ENCODE peak calls at places on chromosomes 5 and 9, in seven cellular contexts. P, M, B, H, D, J and W are unnamed samples.

GRCh38 chr5:14739538-14739937 is 75.0 kb downstream of the OTULIN start:
- DNase-seq in P (no peak), M (no peak), B (no peak), H (no peak), D (no peak), J (peak), W (peak)

GRCh38 chr5:126233256-126233655 is 190.0 kb upstream of the GRAMD2B start:
- DNase-seq in P (no peak), M (no peak), B (no peak), H (no peak), D (no peak), J (no peak), W (no peak)

GRCh38 chr5:137392261-137392660 is 106.9 kb downstream of the SPOCK1 start:
- DNase-seq in P (no peak), M (no peak), B (no peak), H (no peak), D (no peak), J (no peak), W (no peak)

GRCh38 chr5:132815454-132815853 is 2.4 kb downstream of the SOWAHA start:
- DNase-seq in P (no peak), M (no peak), B (no peak), H (no peak), D (no peak), J (no peak), W (no peak)

GRCh38 chr5:142421625-142422397 is 97.0 kb upstream of the SPRY4 start:
- DNase-seq in P (no peak), M (no peak), B (no peak), H (no peak), D (no peak), J (no peak), W (no peak)

GRCh38 chr5:135745897-135746500 is 88.5 kb upstream of the SLC25A48 start:
- DNase-seq in P (no peak), M (peak), B (no peak), H (no peak), D (no peak), J (no peak), W (no peak)

GRCh38 chr5:160747963-160748362 is 104.0 kb downstream of the ATP10B start:
- DNase-seq in P (no peak), M (no peak), B (no peak), H (no peak), D (no peak), J (no peak), W (no peak)

GRCh38 chr9:120692901-120693573 is 21.2 kb downstream of the MEGF9 start:
- DNase-seq in P (no peak), M (no peak), B (no peak), H (no peak), D (peak), J (no peak), W (peak)

GRCh38 chr9:84969084-84969483 is 299.6 kb downstream of the NTRK2 start:
- DNase-seq in P (no peak), M (no peak), B (no peak), H (no peak), D (no peak), J (no peak), W (no peak)

GRCh38 chr5:110880413-110880812 is 141.6 kb downstream of the SLC25A46 start:
- DNase-seq in P (peak), M (no peak), B (peak), H (no peak), D (no peak), J (peak), W (peak)

GRCh38 chr9:123662057-123662776 is 267.7 kb downstream of the DENND1A start:
- DNase-seq in P (no peak), M (no peak), B (no peak), H (no peak), D (no peak), J (no peak), W (no peak)

GRCh38 chr9:120366646-120367019 is 213.3 kb downstream of the CDK5RAP2 start:
- DNase-seq in P (peak), M (no peak), B (peak), H (no peak), D (peak), J (peak), W (peak)

GRCh38 chr5:143921525-143922311 is 109.8 kb downstream of the HMHB1 start:
- DNase-seq in P (no peak), M (no peak), B (no peak), H (no peak), D (peak), J (peak), W (peak)

GRCh38 chr9:122113574-122113973 is 20.5 kb upstream of the TTLL11 start:
- DNase-seq in P (no peak), M (no peak), B (no peak), H (no peak), D (no peak), J (no peak), W (no peak)

GRCh38 chr5:15420201-15420600 is 79.8 kb upstream of the FBXL7 start:
- DNase-seq in P (no peak), M (no peak), B (no peak), H (peak), D (no peak), J (no peak), W (no peak)

GRCh38 chr9:14342746-14343145 is 28.8 kb upstream of the NFIB start:
- DNase-seq in P (no peak), M (no peak), B (no peak), H (no peak), D (no peak), J (no peak), W (no peak)

GRCh38 chr5:160460377-160461049 is 38.9 kb downstream of the PTTG1 start:
- DNase-seq in P (no peak), M (no peak), B (no peak), H (no peak), D (no peak), J (no peak), W (no peak)

DNA sequence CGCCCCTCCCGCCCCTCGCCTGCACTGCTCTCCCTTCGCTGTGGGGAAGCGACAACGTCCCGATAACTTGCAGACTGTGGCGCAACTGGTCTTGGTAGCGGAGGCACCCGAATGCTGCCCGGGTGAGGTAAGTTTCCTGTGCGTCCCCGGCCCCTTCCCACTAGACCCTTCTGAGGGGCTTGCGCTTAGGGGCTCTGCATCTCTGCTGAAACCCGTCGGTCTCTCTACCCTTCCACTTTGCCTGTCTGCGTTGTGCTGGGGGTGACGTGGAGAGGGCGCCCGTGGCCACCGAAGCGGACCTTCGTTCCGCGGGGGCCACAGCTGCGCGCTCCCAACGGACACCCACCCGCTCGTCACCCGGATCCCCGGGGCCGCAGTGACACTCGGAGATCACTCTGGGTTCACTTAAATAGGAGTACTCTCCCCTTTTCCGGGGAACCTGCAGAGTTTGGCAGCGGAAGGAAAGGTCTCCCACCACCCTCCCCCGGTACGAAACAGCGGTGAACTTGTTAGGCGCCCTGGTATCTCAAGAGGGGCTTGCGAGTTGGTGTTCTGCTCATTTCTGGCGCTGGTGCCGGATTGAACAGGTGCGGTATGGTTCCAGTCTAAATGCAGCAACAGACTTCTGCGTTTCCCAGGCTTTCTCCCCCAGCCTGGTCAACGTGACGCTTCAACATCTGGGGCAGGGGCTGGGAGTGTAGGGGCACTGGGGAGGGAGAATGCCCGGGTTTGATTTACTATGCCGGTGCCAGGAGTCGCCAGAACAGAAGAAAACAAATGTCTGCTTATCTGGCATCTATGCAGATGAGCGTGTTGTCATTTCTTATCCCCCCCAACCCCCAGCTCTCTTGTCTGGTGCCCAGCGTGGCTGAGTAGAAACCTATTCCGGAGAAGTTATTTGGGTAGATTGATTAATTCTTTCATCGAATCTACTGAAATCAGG is 867 bp downstream of the PIP5K1B start:
- DNase-seq in P (no peak), M (peak), B (no peak), H (peak), D (no peak), J (no peak), W (no peak)
- TF ChIP-seq CTCF in P (no peak), M (no peak), B (no peak), H (peak), D (no peak), J (no peak), W (no peak)

GRCh38 chr5:55855509-55855908 is 4.4 kb downstream of the IL31RA start:
- DNase-seq in P (no peak), M (no peak), B (no peak), H (no peak), D (no peak), J (no peak), W (no peak)
- TF ChIP-seq CTCF in P (no peak), M (no peak), B (no peak), H (no peak), D (no peak), J (peak), W (no peak)

DNA sequence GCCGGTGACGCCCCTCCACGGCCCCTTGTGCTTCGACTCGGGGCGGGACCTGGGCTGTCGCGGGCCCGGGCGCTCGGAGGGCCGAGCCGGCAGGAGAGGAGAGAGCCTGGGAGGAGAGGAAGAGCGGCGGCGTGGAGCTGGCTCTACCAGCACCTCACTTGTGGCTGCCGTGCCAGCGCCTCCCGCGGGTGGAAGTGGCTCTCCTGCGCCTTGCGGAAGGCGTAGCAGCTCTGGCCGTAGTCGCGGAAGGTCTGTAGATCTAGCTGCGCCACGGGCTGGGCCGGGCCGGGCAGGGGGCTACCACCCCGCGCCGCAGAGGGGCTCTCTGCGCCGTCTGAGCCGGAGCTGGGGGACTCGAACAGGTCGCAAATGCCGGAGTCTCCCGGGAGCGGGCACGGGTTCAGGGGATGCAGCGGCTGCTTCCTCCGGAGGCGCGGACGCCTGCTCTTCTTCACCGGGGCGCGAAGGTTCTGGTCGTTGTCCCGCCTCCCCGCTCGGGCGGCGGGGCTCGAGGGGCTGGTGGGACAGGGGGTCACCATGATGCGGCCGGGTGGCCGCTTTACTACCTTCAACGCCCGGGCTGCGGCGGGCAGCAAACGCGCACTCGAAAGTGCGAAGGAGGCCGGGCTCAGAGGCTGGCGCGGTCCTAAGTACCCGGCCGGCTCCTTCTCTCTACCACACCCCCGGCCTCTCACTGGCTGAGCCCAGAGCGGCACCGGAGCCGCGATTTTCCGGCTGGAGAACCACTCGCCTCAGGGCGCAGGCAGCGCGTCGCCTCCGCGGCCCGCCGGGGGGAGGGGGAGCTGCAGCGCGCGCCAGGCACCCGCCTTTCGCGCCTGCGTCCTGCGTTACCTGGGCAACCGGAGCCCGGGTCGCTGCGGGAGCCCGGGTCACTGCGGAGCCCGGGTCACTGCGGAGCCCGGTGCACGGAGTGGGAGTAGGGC is at the start of gene CCNO:
- DNase-seq in P (peak), M (peak), B (no peak), H (peak), D (no peak), J (peak), W (peak)
- TF ChIP-seq CTCF in P (no peak), M (no peak), B (no peak), H (no peak), D (no peak), J (no peak), W (no peak)

GRCh38 chr9:36143242-36143641 is 6.7 kb downstream of the GLIPR2 start:
- DNase-seq in P (no peak), M (no peak), B (no peak), H (no peak), D (no peak), J (no peak), W (no peak)

GRCh38 chr9:36141761-36142160 is 5.2 kb downstream of the GLIPR2 start:
- DNase-seq in P (no peak), M (no peak), B (no peak), H (no peak), D (no peak), J (no peak), W (no peak)

GRCh38 chr9:36142510-36143161 is 6.1 kb downstream of the GLIPR2 start:
- DNase-seq in P (no peak), M (no peak), B (no peak), H (peak), D (no peak), J (no peak), W (no peak)

GRCh38 chr9:36140086-36141084 is 3.9 kb downstream of the GLIPR2 start:
- DNase-seq in P (no peak), M (no peak), B (no peak), H (no peak), D (no peak), J (no peak), W (no peak)

GRCh38 chr9:36141288-36141687 is 4.8 kb downstream of the GLIPR2 start:
- DNase-seq in P (no peak), M (no peak), B (no peak), H (no peak), D (no peak), J (no peak), W (peak)
- TF ChIP-seq CTCF in P (no peak), M (no peak), B (peak), H (no peak), D (peak), J (peak), W (peak)

DNA sequence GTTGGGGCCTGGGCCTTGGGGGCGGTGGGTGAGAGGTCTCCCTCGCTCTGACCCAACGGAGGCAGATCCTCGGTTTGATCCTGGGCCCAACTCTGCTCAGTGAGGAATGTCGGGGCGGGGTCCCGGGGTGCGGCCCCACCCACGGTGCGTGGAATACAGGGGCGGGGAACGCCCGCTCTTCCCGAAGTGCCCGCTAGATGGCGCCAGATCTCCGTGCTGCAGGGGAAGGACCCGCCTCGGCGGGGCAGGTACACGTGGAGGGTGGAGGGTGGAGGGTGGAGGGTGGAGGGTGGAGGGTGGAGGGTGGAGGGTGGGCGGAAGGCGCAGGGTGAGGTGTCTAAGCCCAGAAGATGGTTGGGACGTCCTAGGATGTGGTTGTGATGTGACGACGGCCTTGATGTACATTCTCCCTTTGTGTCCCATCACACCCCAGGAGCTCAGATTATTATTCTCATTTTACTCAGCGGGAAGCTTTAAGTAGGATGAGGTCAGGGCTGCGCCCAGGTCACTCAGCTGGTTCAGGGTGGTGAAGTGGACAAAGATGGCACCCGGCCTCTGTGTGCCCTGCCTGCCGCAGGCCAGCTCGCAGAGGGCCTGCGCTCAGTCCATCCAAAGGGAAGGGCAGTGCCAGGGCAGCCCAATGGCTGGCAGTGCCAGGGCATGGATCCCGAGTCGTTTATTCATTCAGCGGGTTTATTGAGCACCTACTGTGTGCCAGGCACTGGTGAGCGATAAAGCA is 9.4 kb upstream of the RPS14 start:
- DNase-seq in P (peak), M (peak), B (no peak), H (peak), D (no peak), J (peak), W (peak)
- TF ChIP-seq CTCF in P (peak), M (peak), B (peak), H (peak), D (peak), J (peak), W (peak)

GRCh38 chr9:93861736-93862358 is 93.3 kb downstream of the BARX1 start:
- DNase-seq in P (no peak), M (no peak), B (no peak), H (no peak), D (no peak), J (no peak), W (no peak)

GRCh38 chr9:93857528-93857927 is 97.6 kb downstream of the BARX1 start:
- DNase-seq in P (no peak), M (no peak), B (no peak), H (no peak), D (no peak), J (no peak), W (no peak)

GRCh38 chr9:93862877-93863545 is 92.1 kb downstream of the BARX1 start:
- DNase-seq in P (no peak), M (no peak), B (no peak), H (no peak), D (no peak), J (no peak), W (no peak)

GRCh38 chr9:93860694-93861658 is 94.2 kb downstream of the BARX1 start:
- DNase-seq in P (no peak), M (no peak), B (no peak), H (no peak), D (no peak), J (no peak), W (no peak)

GRCh38 chr9:93859431-93860215 is 95.5 kb downstream of the BARX1 start:
- DNase-seq in P (no peak), M (no peak), B (no peak), H (no peak), D (no peak), J (no peak), W (no peak)
- TF ChIP-seq CTCF in P (no peak), M (no peak), B (no peak), H (no peak), D (no peak), J (no peak), W (no peak)

GRCh38 chr9:133360400-133361393 is 4.3 kb downstream of the SURF2 start:
- DNase-seq in P (no peak), M (peak), B (no peak), H (no peak), D (no peak), J (no peak), W (no peak)

GRCh38 chr9:133361507-133362092 is 5.2 kb downstream of the SURF2 start:
- DNase-seq in P (no peak), M (peak), B (no peak), H (no peak), D (no peak), J (no peak), W (no peak)

GRCh38 chr9:133357656-133358055 is 1.3 kb downstream of the SURF2 start:
- DNase-seq in P (no peak), M (peak), B (no peak), H (no peak), D (no peak), J (no peak), W (no peak)

GRCh38 chr9:133362359-133363044 is 6.2 kb downstream of the SURF2 start:
- DNase-seq in P (no peak), M (peak), B (no peak), H (no peak), D (no peak), J (no peak), W (no peak)

DNA sequence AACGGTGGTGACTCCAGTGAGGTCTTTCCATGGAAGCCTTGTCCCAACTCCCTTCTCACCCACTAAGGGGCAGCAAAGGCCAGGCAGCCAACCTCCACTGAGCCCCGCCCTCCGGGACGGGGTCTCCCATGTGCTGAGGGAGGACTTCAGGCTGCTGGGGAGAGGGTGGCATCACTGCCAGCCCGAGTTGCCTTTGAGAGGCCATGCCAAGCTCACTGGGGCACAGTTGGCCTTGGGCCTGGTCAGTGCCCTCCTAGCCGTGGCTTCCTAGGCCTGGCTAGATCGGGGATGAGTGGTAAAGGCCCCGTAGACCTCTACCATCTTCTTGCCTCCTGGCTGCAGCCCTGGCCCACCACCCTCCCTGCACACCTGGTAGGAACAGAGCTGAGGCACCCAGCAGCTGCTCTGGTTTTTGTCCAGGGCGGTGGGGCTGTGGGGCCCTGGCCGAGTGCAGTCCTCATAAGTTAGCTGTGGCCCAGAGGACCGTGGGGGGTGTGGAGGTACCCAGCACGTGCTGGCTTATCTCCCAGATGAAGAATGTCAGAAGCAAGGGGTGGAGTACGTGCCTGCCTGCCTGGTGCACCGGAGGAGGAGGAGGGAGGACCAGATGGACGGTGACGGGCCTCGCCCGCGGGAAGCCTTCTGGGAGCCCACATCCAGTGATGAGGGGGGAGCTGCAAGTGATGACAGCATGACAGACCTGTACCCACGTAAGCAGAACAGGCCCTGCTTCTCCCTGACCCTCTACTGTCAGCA is 3.2 kb downstream of the SURF2 start:
- DNase-seq in P (no peak), M (peak), B (no peak), H (no peak), D (no peak), J (no peak), W (no peak)
- TF ChIP-seq CTCF in P (no peak), M (no peak), B (peak), H (peak), D (peak), J (peak), W (peak)